ENCODE peak calls at places on chromosome 5, in nine cellular contexts. I is A549, H is tibial nerve, X is heart left ventricle, T is transverse colon, Z is stomach, S is HepG2, Q is lower leg skin, P is IMR-90. B is an unnamed sample.

GRCh38 chr5:90563161-90563560 is 4.6 kb downstream of the ADGRV1 start:
- DNase-seq in I (no peak), H (no peak), X (no peak), T (no peak), Z (no peak), S (no peak), Q (no peak), P (no peak), B (no peak)

GRCh38 chr5:149072376-149072775 is 9.5 kb upstream of the SH3TC2 start:
- DNase-seq in I (no peak), H (no peak), X (no peak), T (no peak), Z (no peak), S (no peak), Q (no peak), P (no peak), B (no peak)

GRCh38 chr5:93611900-93612898 is 29.2 kb downstream of the NR2F1 start:
- DNase-seq in I (peak; percentile 31), H (no peak), X (no peak), T (no peak), Z (no peak), S (no peak), Q (no peak), P (peak; percentile 43), B (no peak)

GRCh38 chr5:5782402-5782801 is 359.9 kb downstream of the ICE1 start:
- DNase-seq in I (no peak), H (no peak), X (no peak), T (no peak), Z (no peak), S (no peak), Q (no peak), P (no peak), B (no peak)

GRCh38 chr5:43420241-43420640 is 8.1 kb upstream of the CCL28 start:
- DNase-seq in I (no peak), H (no peak), X (no peak), T (no peak), Z (no peak), S (peak; percentile 39), Q (no peak), P (no peak), B (no peak)

GRCh38 chr5:180645609-180646204 is 3.7 kb downstream of the FLT4 start:
- DNase-seq in I (no peak), H (no peak), X (no peak), T (no peak), Z (no peak), S (no peak), Q (no peak), P (no peak), B (no peak)

GRCh38 chr5:20617876-20618275 is 629.9 kb upstream of the CDH18 start:
- DNase-seq in I (no peak), H (no peak), X (no peak), T (no peak), Z (no peak), S (no peak), Q (no peak), P (no peak), B (no peak)

GRCh38 chr5:83967417-83967816 is 246.8 kb upstream of the HAPLN1 start:
- DNase-seq in I (no peak), H (no peak), X (no peak), T (no peak), Z (no peak), S (no peak), Q (no peak), P (peak; percentile 62), B (no peak)

GRCh38 chr5:109844695-109845094 is 155.0 kb downstream of the MAN2A1 start:
- DNase-seq in I (no peak), H (no peak), X (no peak), T (no peak), Z (no peak), S (no peak), Q (no peak), P (peak; percentile 69), B (no peak)

DNA sequence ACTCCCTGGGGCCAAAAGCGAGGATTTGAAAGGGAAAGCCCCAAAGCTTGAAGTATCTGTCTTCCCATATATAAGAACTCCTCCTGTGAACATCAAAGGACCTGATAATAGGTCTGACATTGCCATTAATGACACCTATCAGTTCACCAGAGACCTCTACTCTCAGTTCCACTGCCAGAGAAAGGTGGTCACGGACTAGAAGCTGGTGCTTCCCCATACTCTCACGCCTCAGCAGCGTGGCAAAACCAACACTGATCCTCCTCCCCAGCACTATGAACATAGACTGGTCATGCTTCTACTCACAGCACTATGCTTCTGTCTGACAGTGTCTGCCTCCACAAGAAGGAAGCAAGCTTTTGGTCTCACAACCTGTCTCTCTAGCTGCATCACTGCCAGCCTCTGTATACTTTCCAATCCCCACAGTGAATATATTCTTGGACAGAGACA is 37.9 kb downstream of the NRG2 start:
- DNase-seq in I (no peak), H (no peak), X (no peak), T (no peak), Z (no peak), S (no peak), Q (no peak), P (no peak), B (no peak)
- TF ChIP-seq POLR2A in I (no peak), H (no peak), X (no peak), T (no peak), Z (no peak), S (no peak), Q (no peak), P (no peak), B (no peak)

GRCh38 chr5:172029876-172030275 is 23.4 kb upstream of the FBXW11 start:
- DNase-seq in I (no peak), H (no peak), X (no peak), T (no peak), Z (no peak), S (no peak), Q (no peak), P (no peak), B (no peak)
- H3K4me3 ChIP-seq in I (no peak overlapping the region), H (no peak overlapping the region), X (no peak overlapping the region), T (no peak overlapping the region), Z (no peak overlapping the region), S (no peak overlapping the region), Q (no peak overlapping the region), P (no peak overlapping the region), B (no peak overlapping the region)

GRCh38 chr5:157860898-157861894 is 2.3 kb upstream of the CLINT1 start:
- DNase-seq in I (no peak), H (no peak), X (no peak), T (peak; percentile 61), Z (no peak), S (peak; percentile 12), Q (no peak), P (no peak), B (no peak)

GRCh38 chr5:157857821-157858526 is 971 bp downstream of the CLINT1 start:
- DNase-seq in I (no peak), H (no peak), X (no peak), T (no peak), Z (no peak), S (no peak), Q (no peak), P (peak; percentile 21), B (no peak)

GRCh38 chr5:157855404-157855994 is 3.4 kb downstream of the CLINT1 start:
- DNase-seq in I (peak; percentile 83), H (peak; percentile 56), X (no peak), T (peak; percentile 63), Z (peak; percentile 60), S (peak; percentile 59), Q (peak; percentile 56), P (peak; percentile 67), B (peak; percentile 68)

GRCh38 chr5:157859227-157859575 is 256 bp upstream of the CLINT1 start:
- DNase-seq in I (no peak), H (no peak), X (no peak), T (no peak), Z (no peak), S (no peak), Q (no peak), P (no peak), B (no peak)

GRCh38 chr5:157858527-157859226 is at the start of gene CLINT1:
- DNase-seq in I (peak; percentile 91), H (peak; percentile 84), X (peak; percentile 97), T (peak; percentile 94), Z (peak; percentile 93), S (peak; percentile 83), Q (peak; percentile 86), P (peak; percentile 83), B (peak; percentile 89)
- TF ChIP-seq POLR2A in I (peak; percentile 69), H (peak; percentile 17), X (peak; percentile 82), T (peak; percentile 82), Z (no peak), S (peak; percentile 81), Q (no peak), P (peak; percentile 82), B (peak; percentile 79)

DNA sequence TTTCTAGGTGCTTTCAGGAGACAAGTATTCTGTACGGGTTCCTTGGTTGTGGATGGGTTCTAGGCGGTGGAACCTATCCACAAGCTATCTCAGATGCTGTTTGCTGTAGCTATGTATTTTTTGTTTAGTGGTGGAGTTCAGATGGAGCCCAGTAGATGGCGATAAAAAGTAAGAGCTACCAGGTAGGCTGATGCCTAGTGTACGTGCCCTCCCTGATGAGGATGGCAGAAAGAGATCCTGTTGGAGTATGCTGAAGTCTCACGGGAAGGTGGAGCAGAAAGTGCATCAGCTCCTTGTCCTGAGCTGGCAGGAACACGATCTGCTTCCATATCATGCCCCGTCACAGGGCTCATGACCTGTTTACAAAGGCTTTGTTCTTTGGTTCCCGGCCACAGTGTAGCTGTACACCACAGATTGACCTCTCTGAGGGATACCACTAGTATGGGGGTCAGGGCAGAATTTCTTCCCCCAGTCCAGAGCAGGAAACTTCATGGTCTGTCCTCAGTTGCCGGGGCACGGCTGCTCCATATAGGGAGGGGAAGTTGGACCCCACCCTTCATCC is 12.6 kb upstream of the UGT3A2 start:
- DNase-seq in I (peak; percentile 62), H (peak; percentile 32), X (no peak), T (no peak), Z (no peak), S (peak; percentile 55), Q (no peak), P (peak; percentile 44), B (no peak)
- H3K4me3 ChIP-seq in I (no peak overlapping the region), H (no peak overlapping the region), X (no peak overlapping the region), T (no peak overlapping the region), Z (no peak overlapping the region), S (peak overlapping the region; percentile 38), Q (no peak overlapping the region), P (no peak overlapping the region), B (no peak overlapping the region)

B was measured in adrenal gland.